ENCODE peak calls at places on chromosomes 11 and 22, in five cellular contexts. Z, D, R, A and W are unnamed samples.
A peak's percentile ranks its signal among the peaks of the same experiment; 100 is the strongest.

GRCh38 chr11:39037611-39038010 is 2421.8 kb downstream of the LRRC4C start:
- DNase-seq in R (no peak), D (no peak), A (no peak), Z (no peak), W (no peak)

GRCh38 chr11:61027141-61027840 is 55.8 kb downstream of the CD6 start:
- DNase-seq in D (peak; percentile 66), A (no peak), R (no peak), Z (no peak), W (no peak)

GRCh38 chr11:26078217-26078821 is 253.6 kb upstream of the ANO3 start:
- DNase-seq in D (no peak), A (no peak), R (no peak), Z (no peak), W (no peak)

GRCh38 chr22:36873614-36874308 is 13.0 kb downstream of the NCF4 start:
- DNase-seq in D (no peak), Z (peak; percentile 78), R (peak; percentile 46), A (no peak), W (peak; percentile 82)

GRCh38 chr11:47355283-47356128 is 3.0 kb upstream of the MYBPC3 start:
- DNase-seq in Z (no peak), D (no peak), A (peak; percentile 94), R (peak; percentile 93), W (no peak)

GRCh38 chr11:33735426-33736147 is 636 bp downstream of the CD59 start:
- DNase-seq in Z (peak; percentile 73), A (peak; percentile 38), D (peak; percentile 41), R (no peak), W (peak; percentile 75)

GRCh38 chr11:96215094-96215782 is 127.8 kb downstream of the MAML2 start:
- DNase-seq in Z (peak; percentile 35), A (peak; percentile 20), D (peak; percentile 46), R (peak; percentile 41), W (peak; percentile 42)

GRCh38 chr11:95337175-95337957 is 106.4 kb upstream of the SESN3 start:
- DNase-seq in Z (peak; percentile 57), A (peak; percentile 37), R (peak; percentile 53), D (no peak), W (peak; percentile 44)

GRCh38 chr22:26970809-26971394 is 313.5 kb downstream of the MIAT start:
- DNase-seq in A (no peak), R (no peak), D (no peak), Z (no peak), W (no peak)

GRCh38 chr22:43819691-43820670 is 7.9 kb upstream of the EFCAB6 start:
- DNase-seq in D (no peak), A (no peak), Z (no peak), R (no peak), W (peak; percentile 4)

GRCh38 chr22:42533638-42533977 is 14.0 kb upstream of the RRP7A start:
- DNase-seq in Z (no peak), R (no peak), D (no peak), A (no peak), W (no peak)

GRCh38 chr11:75743711-75744563 is 24.6 kb upstream of the DGAT2 start:
- DNase-seq in R (no peak), D (no peak), A (no peak), Z (no peak), W (no peak)

GRCh38 chr11:95301497-95301896 is 70.5 kb upstream of the SESN3 start:
- DNase-seq in Z (no peak), D (no peak), R (peak; percentile 39), A (no peak), W (no peak)

GRCh38 chr11:17601206-17602075 is 54.4 kb downstream of the OTOG start:
- DNase-seq in D (no peak), Z (no peak), R (no peak), A (no peak), W (peak; percentile 37)

GRCh38 chr22:26143801-26144325 is 25.4 kb upstream of the SEZ6L start:
- DNase-seq in A (no peak), D (no peak), R (no peak), Z (no peak), W (no peak)

GRCh38 chr11:12090061-12090572 is 20.3 kb upstream of the MICAL2 start:
- DNase-seq in D (no peak), R (no peak), Z (no peak), A (no peak), W (no peak)

GRCh38 chr11:4606231-4607015 is 1.6 kb downstream of the TRIM68 start:
- DNase-seq in D (no peak), R (no peak), Z (no peak), A (no peak), W (no peak)

GRCh38 chr11:123054301-123055065 is 7.5 kb downstream of the HSPA8 start:
- DNase-seq in D (peak; percentile 28), A (no peak), Z (peak; percentile 76), R (no peak), W (peak; percentile 68)

GRCh38 chr11:87097582-87097981 is 59.8 kb downstream of the TMEM135 start:
- DNase-seq in D (peak; percentile 50), Z (peak; percentile 66), R (no peak), A (no peak), W (peak; percentile 62)

GRCh38 chr11:105609832-105610781 is at the start of gene GRIA4:
- DNase-seq in R (no peak), D (no peak), A (peak; percentile 85), Z (no peak), W (peak; percentile 12)

GRCh38 chr22:41822289-41823057 is 10.4 kb upstream of the SREBF2 start:
- DNase-seq in A (no peak), Z (peak; percentile 69), D (peak; percentile 48), R (no peak), W (peak; percentile 72)

GRCh38 chr11:120180571-120181445 is 30.0 kb upstream of the OAF start:
- DNase-seq in A (no peak), R (peak; percentile 48), D (no peak), Z (no peak), W (peak; percentile 12)
- TF ChIP-seq CTCF in A (no peak), R (no peak), D (no peak), Z (no peak), W (no peak)

GRCh38 chr11:127017482-127017881 is 16.9 kb upstream of the KIRREL3 start:
- DNase-seq in R (no peak), D (no peak), A (no peak), Z (no peak), W (no peak)
- TF ChIP-seq CTCF in R (no peak), D (no peak), A (no peak), Z (no peak), W (no peak)

GRCh38 chr22:33793464-33793863 is 126.8 kb downstream of the LARGE1 start:
- DNase-seq in Z (no peak), A (no peak), R (no peak), D (no peak), W (no peak)

GRCh38 chr22:33792837-33793236 is 127.4 kb downstream of the LARGE1 start:
- DNase-seq in A (no peak), Z (no peak), R (peak; percentile 55), D (no peak), W (no peak)

GRCh38 chr22:33798401-33798800 is 121.9 kb downstream of the LARGE1 start:
- DNase-seq in D (no peak), R (no peak), A (no peak), Z (no peak), W (no peak)

GRCh38 chr22:33796494-33796893 is 123.8 kb downstream of the LARGE1 start:
- DNase-seq in Z (no peak), D (no peak), R (no peak), A (no peak), W (no peak)
- TF ChIP-seq CTCF in Z (no peak), D (no peak), R (no peak), A (no peak), W (no peak)

DNA sequence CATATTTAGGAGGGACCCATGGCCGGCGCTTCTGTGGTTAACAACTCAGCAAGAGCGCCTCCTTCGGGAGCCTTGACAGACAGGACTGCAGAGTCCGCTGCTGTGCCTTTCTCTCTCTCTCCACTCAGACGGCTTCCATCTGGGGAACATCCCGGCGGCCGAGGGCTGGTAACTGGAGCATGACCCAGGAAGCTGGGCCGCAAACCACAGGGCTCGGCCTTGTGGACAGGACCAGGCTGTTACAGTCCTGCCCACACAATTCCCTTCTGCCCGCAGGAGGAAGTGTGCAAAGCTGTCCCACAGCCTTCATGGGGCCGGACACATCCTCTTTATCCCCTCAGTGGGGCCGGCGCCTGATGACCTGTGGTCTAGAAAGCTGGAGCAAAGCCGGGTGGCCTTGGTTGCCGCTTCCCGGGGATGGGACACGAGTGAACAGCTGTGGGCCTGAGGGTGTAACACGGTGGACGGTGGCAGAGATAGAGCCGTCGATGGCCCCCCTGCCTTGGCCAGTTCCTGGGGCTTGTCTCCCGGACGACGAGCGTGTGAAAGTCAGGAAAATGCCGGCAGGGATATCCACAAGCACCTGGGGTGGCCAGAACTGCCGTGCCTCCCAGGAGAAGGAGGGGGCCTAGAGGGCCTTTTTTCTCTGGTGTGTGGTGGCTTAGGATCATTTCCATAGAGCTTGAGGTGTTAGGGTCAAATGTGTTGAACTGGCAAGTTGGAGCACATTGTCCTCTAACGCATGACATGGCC is 50.1 kb downstream of the FBLN1 start:
- DNase-seq in R (peak; percentile 59), A (peak; percentile 69), D (no peak), Z (no peak), W (no peak)
- TF ChIP-seq CTCF in R (peak; percentile 2), A (no peak), D (no peak), Z (no peak), W (no peak)

DNA sequence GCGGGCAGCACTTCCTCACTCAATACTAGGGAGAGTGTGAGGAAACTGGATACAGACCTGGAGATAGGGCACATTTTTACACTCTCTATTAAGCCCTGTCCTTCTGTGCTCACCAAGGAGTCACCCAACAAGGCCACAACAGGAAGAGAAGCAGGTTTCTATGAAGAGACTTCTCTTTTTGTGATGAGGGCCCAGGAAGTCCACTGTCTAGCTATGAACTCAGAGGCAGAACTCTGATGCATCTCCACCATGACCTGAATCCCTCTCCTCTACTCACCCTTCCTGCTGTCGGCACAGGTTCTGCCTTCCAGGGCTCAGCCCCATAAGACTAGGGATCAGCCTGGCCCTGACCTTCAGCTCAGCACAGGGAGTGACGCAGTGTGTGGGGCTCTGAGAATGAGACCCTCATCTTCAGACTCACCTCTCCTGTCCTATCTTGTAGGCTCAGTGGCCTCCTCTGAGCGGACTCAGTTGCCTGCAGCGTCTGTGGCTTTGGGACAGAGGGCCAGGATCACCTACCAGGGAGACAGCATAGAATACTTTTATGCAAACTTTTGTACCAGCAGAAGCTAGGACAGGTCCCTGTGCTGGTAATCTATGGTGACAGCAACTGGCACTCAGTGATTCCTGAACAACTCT is 49.3 kb upstream of the IGLL5 start:
- DNase-seq in Z (no peak), D (no peak), A (no peak), R (no peak), W (no peak)
- TF ChIP-seq CTCF in Z (no peak), D (no peak), A (no peak), R (no peak), W (no peak)

GRCh38 chr22:34992672-34993071 is 73.3 kb upstream of the ISX start:
- DNase-seq in A (no peak), R (no peak), D (no peak), Z (no peak), W (no peak)
- TF ChIP-seq CTCF in A (no peak), R (no peak), D (no peak), Z (no peak), W (no peak)